ENCODE peak calls at places on chromosomes 13 and 19, in six cellular contexts. Q, C, F, G, B and W are unnamed samples.

GRCh38 chr13:29763426-29764180 is 86.8 kb downstream of the UBL3 start:
- DNase-seq in Q (no peak), C (no peak), F (no peak), G (no peak), B (peak), W (no peak)

GRCh38 chr19:17549088-17549740 is 6.2 kb upstream of the COLGALT1 start:
- DNase-seq in Q (no peak), C (no peak), F (no peak), G (no peak), B (no peak), W (no peak)

GRCh38 chr13:84831666-84832657 is 949.7 kb upstream of the SLITRK1 start:
- DNase-seq in Q (no peak), C (no peak), F (no peak), G (no peak), B (no peak), W (no peak)

GRCh38 chr19:3047307-3048189 is 14.7 kb downstream of the TLE5 start:
- DNase-seq in Q (peak), C (peak), F (peak), G (no peak), B (peak), W (peak)

GRCh38 chr19:39083983-39084731 is at the start of gene ACP7:
- DNase-seq in Q (no peak), C (peak), F (peak), G (no peak), B (no peak), W (no peak)

GRCh38 chr19:27779953-27780352 is 1433.0 kb downstream of the UQCRFS1 start:
- DNase-seq in Q (no peak), C (no peak), F (no peak), G (no peak), B (no peak), W (no peak)

GRCh38 chr13:85333511-85333910 is 465.7 kb downstream of the SLITRK6 start:
- DNase-seq in Q (no peak), C (no peak), F (no peak), G (no peak), B (no peak), W (no peak)

GRCh38 chr13:20828540-20829364 is 55.0 kb upstream of the EEF1AKMT1 start:
- DNase-seq in Q (no peak), C (peak), F (peak), G (peak), B (peak), W (peak)

GRCh38 chr19:1365306-1365963 is 18.3 kb upstream of the NDUFS7 start:
- DNase-seq in Q (no peak), C (no peak), F (no peak), G (no peak), B (no peak), W (no peak)

GRCh38 chr19:4385291-4386037 is 14.9 kb downstream of the SH3GL1 start:
- DNase-seq in Q (no peak), C (no peak), F (no peak), G (no peak), B (no peak), W (no peak)

GRCh38 chr13:47594833-47595232 is 406.2 kb downstream of the SUCLA2 start:
- DNase-seq in Q (peak), C (no peak), F (peak), G (peak), B (peak), W (no peak)

GRCh38 chr13:93227906-93228801 is 1.5 kb downstream of the GPC6 start:
- DNase-seq in Q (peak), C (no peak), F (peak), G (peak), B (peak), W (peak)

GRCh38 chr13:93758575-93758974 is 532.0 kb downstream of the GPC6 start:
- DNase-seq in Q (no peak), C (no peak), F (peak), G (peak), B (no peak), W (peak)

GRCh38 chr13:99371956-99372355 is 64.8 kb upstream of the GPR183 start:
- DNase-seq in Q (no peak), C (peak), F (no peak), G (no peak), B (no peak), W (no peak)

GRCh38 chr19:34963531-34964406 is at the start of gene ZNF792:
- DNase-seq in Q (peak), C (peak), F (peak), G (peak), B (peak), W (peak)

GRCh38 chr19:30274987-30275386 is 97.2 kb upstream of the ZNF536 start:
- DNase-seq in Q (no peak), C (no peak), F (no peak), G (no peak), B (no peak), W (no peak)

GRCh38 chr19:23261496-23262020 is 11.4 kb upstream of the ZNF724 start:
- DNase-seq in Q (no peak), C (no peak), F (no peak), G (no peak), B (no peak), W (no peak)

GRCh38 chr19:3963458-3964255 is 7.2 kb downstream of the DAPK3 start:
- DNase-seq in Q (no peak), C (no peak), F (no peak), G (no peak), B (no peak), W (no peak)